ENCODE peak calls at places on chromosomes 7 and 10, in five cellular contexts. P is IMR-90, T is H1, C is HepG2, H is GM12878. L is an unnamed sample.
A peak's percentile ranks its signal among the peaks of the same experiment; 100 is the strongest.

GRCh38 chr10:29239569-29240472 is 49.0 kb upstream of the LYZL1 start:
- DNase-seq in P (no peak), T (no peak), C (peak; percentile 57), H (no peak), L (peak; percentile 71)

GRCh38 chr10:95181731-95182130 is 12.3 kb upstream of the ACSM6 start:
- DNase-seq in P (peak; percentile 61), T (no peak), C (peak; percentile 17), H (no peak), L (no peak)

GRCh38 chr10:29537799-29538198 is 97.0 kb downstream of the SVIL start:
- DNase-seq in P (no peak), T (no peak), C (no peak), H (no peak), L (no peak)

GRCh38 chr7:157220916-157221569 is 82.3 kb downstream of the UBE3C start:
- DNase-seq in P (no peak), T (no peak), C (no peak), H (no peak), L (no peak)

GRCh38 chr7:134313543-134313942 is 3.2 kb downstream of the SLC35B4 start:
- DNase-seq in P (no peak), T (no peak), C (no peak), H (no peak), L (no peak)

GRCh38 chr10:98323221-98324164 is 55.5 kb upstream of the LOXL4 start:
- DNase-seq in P (peak; percentile 98), T (no peak), C (peak; percentile 20), H (no peak), L (no peak)

GRCh38 chr7:73746378-73746777 is 7.8 kb upstream of the ABHD11 start:
- DNase-seq in P (no peak), T (no peak), C (no peak), H (no peak), L (no peak)

GRCh38 chr10:106958591-106959328 is 205.7 kb downstream of the SORCS1 start:
- DNase-seq in P (no peak), T (no peak), C (no peak), H (no peak), L (no peak)

GRCh38 chr7:39527296-39527695 is 38.9 kb upstream of the YAE1 start:
- DNase-seq in P (no peak), T (no peak), C (no peak), H (no peak), L (no peak)

GRCh38 chr7:158517571-158517970 is 70.1 kb downstream of the PTPRN2 start:
- DNase-seq in P (no peak), T (no peak), C (no peak), H (no peak), L (no peak)

GRCh38 chr10:847868-848267 is 83.6 kb downstream of the LARP4B start:
- DNase-seq in P (no peak), T (no peak), C (peak; percentile 5), H (no peak), L (peak; percentile 36)

DNA sequence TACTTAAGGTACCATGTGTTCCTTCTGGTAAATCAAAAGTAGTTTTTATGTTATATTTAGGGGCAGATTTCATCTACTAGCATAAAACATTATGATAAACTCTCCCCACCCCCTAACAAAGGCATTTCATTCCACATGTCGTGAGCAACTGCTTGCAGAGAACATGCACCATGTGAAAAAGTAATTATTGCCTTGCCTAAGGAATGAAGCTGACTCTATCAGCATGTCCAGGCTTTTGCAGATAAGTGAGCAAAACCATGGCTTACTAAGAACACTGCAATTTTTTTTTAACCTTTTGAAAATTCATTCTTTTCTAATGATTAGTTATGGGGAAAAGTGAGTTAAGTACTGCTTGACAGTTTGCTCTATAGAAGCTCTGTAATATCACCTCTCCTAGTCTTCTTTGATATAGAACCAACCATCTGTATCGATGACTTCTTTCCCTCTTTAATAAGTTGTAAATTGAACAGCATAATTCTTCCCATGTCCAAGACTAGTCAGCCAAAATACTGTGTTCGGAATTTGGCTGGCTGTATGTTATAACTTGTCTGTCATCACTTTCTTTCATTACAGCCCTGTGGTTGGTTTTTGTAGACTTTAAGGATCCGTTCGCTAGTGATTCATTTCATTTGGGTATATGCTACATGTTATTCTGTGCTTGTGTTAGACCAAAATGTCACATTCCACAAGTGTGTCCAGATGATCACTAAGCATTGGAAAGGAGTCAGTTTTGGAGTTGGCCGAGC is 155.3 kb upstream of the ITGB1 start:
- DNase-seq in P (peak; percentile 91), T (no peak), C (no peak), H (no peak), L (no peak)
- TF ChIP-seq USF2 in P (no peak), T (no peak), C (no peak), H (no peak), L (no peak)

DNA sequence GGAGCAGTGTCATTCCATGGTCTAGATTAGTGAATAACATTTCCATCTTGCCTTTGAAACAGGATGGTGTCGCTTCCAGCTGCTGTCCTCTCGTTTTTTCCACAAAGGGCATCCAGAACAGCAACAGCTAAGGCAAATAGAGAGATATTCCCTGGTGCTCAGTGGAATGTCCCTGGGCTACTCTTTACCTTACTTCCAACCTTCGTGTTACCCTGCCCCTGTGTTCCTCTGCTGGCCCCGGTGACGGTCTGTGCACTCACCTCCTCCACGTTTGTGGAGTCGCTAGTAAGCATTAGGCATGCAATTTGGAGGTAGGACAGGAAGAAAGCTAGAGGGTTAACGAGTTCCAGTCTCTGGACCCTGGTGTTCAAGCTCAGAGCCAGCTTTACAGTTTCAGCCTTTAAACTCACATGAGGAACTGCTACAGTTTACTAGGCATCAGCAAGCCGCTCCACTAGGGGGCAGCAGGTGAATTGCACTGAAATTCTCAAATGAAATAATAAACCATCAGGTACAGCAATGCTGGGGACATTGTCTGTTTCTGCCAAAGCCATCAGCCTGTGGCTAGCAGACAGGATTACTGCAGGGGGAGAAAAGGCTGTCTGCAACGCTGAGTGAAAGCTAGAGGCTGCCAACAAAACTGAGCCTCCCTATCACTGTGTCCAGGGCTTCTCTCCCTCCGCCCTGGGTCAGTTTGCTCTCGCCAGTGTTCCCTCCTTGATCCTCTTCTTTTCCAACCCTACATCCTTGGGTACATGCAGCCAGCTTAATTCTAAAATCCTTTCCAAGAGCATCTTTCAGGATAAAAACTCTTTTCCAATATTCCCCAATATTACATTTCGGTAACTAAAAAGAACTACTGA is 9.0 kb downstream of the MRPL32 start:
- DNase-seq in P (peak; percentile 66), T (peak; percentile 65), C (peak; percentile 56), H (peak; percentile 48), L (peak; percentile 90)
- TF ChIP-seq USF2 in P (no peak), T (no peak), C (no peak), H (no peak), L (no peak)

GRCh38 chr10:88728107-88728763 is 22.2 kb downstream of the LIPK start:
- DNase-seq in P (no peak), T (peak; percentile 93), C (peak; percentile 17), H (no peak), L (peak; percentile 99)

GRCh38 chr10:88731296-88731695 is 25.2 kb downstream of the LIPK start:
- DNase-seq in P (no peak), T (no peak), C (no peak), H (no peak), L (peak; percentile 31)

GRCh38 chr10:88730864-88731263 is 24.8 kb downstream of the LIPK start:
- DNase-seq in P (no peak), T (no peak), C (no peak), H (no peak), L (no peak)

GRCh38 chr10:88735661-88736060 is 24.2 kb upstream of the LIPN start:
- DNase-seq in P (peak; percentile 31), T (no peak), C (no peak), H (no peak), L (no peak)

DNA sequence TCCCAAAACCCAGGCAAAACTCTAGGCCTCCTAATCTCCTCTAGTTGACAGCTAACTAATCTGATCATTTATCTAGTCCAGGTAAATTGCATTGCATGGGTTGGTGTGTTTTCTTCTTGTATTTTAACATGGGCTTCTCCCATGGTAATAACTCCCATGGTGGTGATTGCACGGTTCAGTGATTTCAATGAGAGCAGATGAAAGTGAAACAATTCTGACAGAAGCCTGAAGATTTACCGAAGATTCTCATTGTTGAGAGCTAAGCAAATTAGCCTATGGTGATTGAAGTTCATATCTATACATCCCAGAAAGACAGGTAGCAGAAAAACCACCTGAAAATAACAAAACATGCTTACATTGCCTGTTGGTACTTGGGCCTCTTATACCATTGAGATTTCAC is 26.6 kb upstream of the LIPN start:
- DNase-seq in P (no peak), T (no peak), C (no peak), H (no peak), L (no peak)
- TF ChIP-seq USF2 in P (no peak), T (no peak), C (no peak), H (no peak), L (no peak)

DNA sequence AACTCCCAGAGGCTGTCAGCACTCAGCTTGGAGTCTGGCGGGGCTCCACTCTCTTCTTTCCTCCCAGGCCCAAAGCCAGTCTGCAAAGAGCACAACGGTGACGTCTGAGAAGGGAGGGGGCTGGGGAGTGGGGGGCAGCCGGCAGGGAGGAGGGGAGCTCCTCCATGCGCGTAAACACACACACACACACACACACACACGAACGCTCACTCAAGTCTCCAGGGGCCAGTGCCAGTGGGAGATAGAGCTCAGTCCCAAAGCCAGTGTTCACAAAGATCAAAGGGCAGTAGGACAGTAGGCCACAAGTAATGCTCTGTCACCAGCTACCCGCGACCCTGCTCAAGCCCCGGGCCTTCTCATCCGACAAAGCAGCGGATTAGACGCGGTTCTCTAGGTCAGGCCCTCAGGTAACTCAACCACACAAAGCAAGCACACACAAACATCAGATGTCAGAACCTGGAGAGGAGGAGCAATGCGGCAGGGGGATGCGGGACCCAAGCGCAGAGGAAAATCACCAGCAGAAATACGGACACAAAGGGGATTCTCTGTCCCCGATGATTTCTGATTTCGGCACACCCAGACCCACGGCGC is 19.9 kb downstream of the TCAF1 start:
- DNase-seq in P (peak; percentile 59), T (no peak), C (peak; percentile 87), H (no peak), L (peak; percentile 43)
- TF ChIP-seq USF2 in P (no peak), T (no peak), C (no peak), H (no peak), L (no peak)

DNA sequence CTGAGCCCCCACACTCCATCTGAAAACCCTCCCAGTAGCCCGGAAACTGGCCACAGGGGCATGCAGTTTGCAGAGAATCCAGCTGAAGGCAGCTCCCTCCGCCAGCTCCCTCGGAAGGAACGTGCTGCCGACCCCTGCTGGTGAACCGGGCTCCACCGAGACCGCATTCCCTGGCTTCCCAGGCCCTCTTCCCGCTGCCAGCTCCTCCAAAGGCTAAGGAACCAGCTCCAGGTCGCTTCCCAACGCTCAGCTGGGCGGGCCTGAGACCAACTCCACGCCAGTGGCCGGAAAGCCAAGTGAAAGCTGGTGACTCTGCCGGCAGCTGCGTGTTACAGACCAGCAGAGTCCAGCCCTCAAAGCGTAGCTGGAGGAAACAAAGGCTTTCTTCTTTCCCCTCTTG is 35.8 kb downstream of the GPER1 start:
- DNase-seq in P (peak; percentile 79), T (peak; percentile 47), C (peak; percentile 21), H (no peak), L (peak; percentile 86)
- TF ChIP-seq USF2 in P (no peak), T (no peak), C (no peak), H (no peak), L (no peak)